ENCODE peak calls at places on chromosomes 3 and 15, in eight cellular contexts. One of them, this sample, is unnamed.

GRCh38 chr3:8729479-8729878 is 4.1 kb upstream of the CAV3 start:
- DNase-seq in stomach: no peak
- DNase-seq in sigmoid colon: no peak
- DNase-seq in breast epithelium: no peak
- DNase-seq in endothelial cell of umbilical vein: no peak
- DNase-seq in esophagus muscularis mucosa: no peak
- DNase-seq in prostate gland: no peak
- DNase-seq in transverse colon: no peak
- DNase-seq in this sample: no peak

GRCh38 chr3:192171213-192171612 is 556.1 kb downstream of the FGF12 start:
- DNase-seq in stomach: no peak
- DNase-seq in sigmoid colon: no peak
- DNase-seq in breast epithelium: no peak
- DNase-seq in endothelial cell of umbilical vein: no peak
- DNase-seq in esophagus muscularis mucosa: no peak
- DNase-seq in prostate gland: no peak
- DNase-seq in transverse colon: no peak
- DNase-seq in this sample: no peak

GRCh38 chr3:10247679-10248183 is 528 bp upstream of the TATDN2 start:
- DNase-seq in stomach: no peak
- DNase-seq in sigmoid colon: no peak
- DNase-seq in breast epithelium: no peak
- DNase-seq in endothelial cell of umbilical vein: no peak
- DNase-seq in esophagus muscularis mucosa: no peak
- DNase-seq in prostate gland: peak; percentile 10
- DNase-seq in transverse colon: no peak
- DNase-seq in this sample: peak; percentile 74

GRCh38 chr3:194844046-194844445 is 158.4 kb downstream of the FAM43A start:
- DNase-seq in stomach: no peak
- DNase-seq in sigmoid colon: no peak
- DNase-seq in breast epithelium: no peak
- DNase-seq in endothelial cell of umbilical vein: no peak
- DNase-seq in esophagus muscularis mucosa: no peak
- DNase-seq in prostate gland: no peak
- DNase-seq in transverse colon: no peak
- DNase-seq in this sample: peak; percentile 23

GRCh38 chr15:38564557-38565286 is at the start of gene RASGRP1:
- DNase-seq in stomach: peak; percentile 73
- DNase-seq in sigmoid colon: peak; percentile 68
- DNase-seq in breast epithelium: peak; percentile 21
- DNase-seq in endothelial cell of umbilical vein: peak; percentile 59
- DNase-seq in esophagus muscularis mucosa: peak; percentile 89
- DNase-seq in prostate gland: peak; percentile 53
- DNase-seq in transverse colon: peak; percentile 81
- DNase-seq in this sample: peak; percentile 96

GRCh38 chr3:17915341-17915740 is 172.9 kb upstream of the TBC1D5 start:
- DNase-seq in stomach: no peak
- DNase-seq in sigmoid colon: no peak
- DNase-seq in breast epithelium: no peak
- DNase-seq in endothelial cell of umbilical vein: no peak
- DNase-seq in esophagus muscularis mucosa: no peak
- DNase-seq in prostate gland: no peak
- DNase-seq in transverse colon: no peak
- DNase-seq in this sample: no peak

GRCh38 chr15:76239786-76240185 is 71.5 kb downstream of the ETFA start:
- DNase-seq in stomach: no peak
- DNase-seq in sigmoid colon: no peak
- DNase-seq in breast epithelium: no peak
- DNase-seq in endothelial cell of umbilical vein: no peak
- DNase-seq in esophagus muscularis mucosa: no peak
- DNase-seq in prostate gland: no peak
- DNase-seq in transverse colon: no peak
- DNase-seq in this sample: no peak

GRCh38 chr3:126552688-126553283 is 5.9 kb downstream of the C3orf22 start:
- DNase-seq in stomach: peak; percentile 15
- DNase-seq in sigmoid colon: peak; percentile 45
- DNase-seq in breast epithelium: peak; percentile 14
- DNase-seq in endothelial cell of umbilical vein: no peak
- DNase-seq in esophagus muscularis mucosa: peak; percentile 90
- DNase-seq in prostate gland: no peak
- DNase-seq in transverse colon: peak; percentile 4
- DNase-seq in this sample: peak; percentile 71

GRCh38 chr15:36177590-36178281 is 401.7 kb upstream of the CDIN1 start:
- DNase-seq in stomach: no peak
- DNase-seq in sigmoid colon: no peak
- DNase-seq in breast epithelium: no peak
- DNase-seq in endothelial cell of umbilical vein: no peak
- DNase-seq in esophagus muscularis mucosa: no peak
- DNase-seq in prostate gland: peak; percentile 11
- DNase-seq in transverse colon: no peak
- DNase-seq in this sample: no peak

GRCh38 chr15:66621491-66622467 is 56.0 kb upstream of the LCTL start:
- DNase-seq in stomach: no peak
- DNase-seq in sigmoid colon: no peak
- DNase-seq in breast epithelium: no peak
- DNase-seq in endothelial cell of umbilical vein: no peak
- DNase-seq in esophagus muscularis mucosa: no peak
- DNase-seq in prostate gland: no peak
- DNase-seq in transverse colon: no peak
- DNase-seq in this sample: no peak

GRCh38 chr15:45903283-45903682 is 268.5 kb downstream of the SQOR start:
- DNase-seq in stomach: no peak
- DNase-seq in sigmoid colon: no peak
- DNase-seq in breast epithelium: no peak
- DNase-seq in endothelial cell of umbilical vein: peak; percentile 28
- DNase-seq in esophagus muscularis mucosa: no peak
- DNase-seq in prostate gland: no peak
- DNase-seq in transverse colon: no peak
- DNase-seq in this sample: no peak

GRCh38 chr3:23671901-23672589 is 133.7 kb upstream of the UBE2E1 start:
- DNase-seq in stomach: peak; percentile 36
- DNase-seq in sigmoid colon: no peak
- DNase-seq in breast epithelium: no peak
- DNase-seq in endothelial cell of umbilical vein: peak; percentile 34
- DNase-seq in esophagus muscularis mucosa: no peak
- DNase-seq in prostate gland: no peak
- DNase-seq in transverse colon: peak; percentile 79
- DNase-seq in this sample: no peak

DNA sequence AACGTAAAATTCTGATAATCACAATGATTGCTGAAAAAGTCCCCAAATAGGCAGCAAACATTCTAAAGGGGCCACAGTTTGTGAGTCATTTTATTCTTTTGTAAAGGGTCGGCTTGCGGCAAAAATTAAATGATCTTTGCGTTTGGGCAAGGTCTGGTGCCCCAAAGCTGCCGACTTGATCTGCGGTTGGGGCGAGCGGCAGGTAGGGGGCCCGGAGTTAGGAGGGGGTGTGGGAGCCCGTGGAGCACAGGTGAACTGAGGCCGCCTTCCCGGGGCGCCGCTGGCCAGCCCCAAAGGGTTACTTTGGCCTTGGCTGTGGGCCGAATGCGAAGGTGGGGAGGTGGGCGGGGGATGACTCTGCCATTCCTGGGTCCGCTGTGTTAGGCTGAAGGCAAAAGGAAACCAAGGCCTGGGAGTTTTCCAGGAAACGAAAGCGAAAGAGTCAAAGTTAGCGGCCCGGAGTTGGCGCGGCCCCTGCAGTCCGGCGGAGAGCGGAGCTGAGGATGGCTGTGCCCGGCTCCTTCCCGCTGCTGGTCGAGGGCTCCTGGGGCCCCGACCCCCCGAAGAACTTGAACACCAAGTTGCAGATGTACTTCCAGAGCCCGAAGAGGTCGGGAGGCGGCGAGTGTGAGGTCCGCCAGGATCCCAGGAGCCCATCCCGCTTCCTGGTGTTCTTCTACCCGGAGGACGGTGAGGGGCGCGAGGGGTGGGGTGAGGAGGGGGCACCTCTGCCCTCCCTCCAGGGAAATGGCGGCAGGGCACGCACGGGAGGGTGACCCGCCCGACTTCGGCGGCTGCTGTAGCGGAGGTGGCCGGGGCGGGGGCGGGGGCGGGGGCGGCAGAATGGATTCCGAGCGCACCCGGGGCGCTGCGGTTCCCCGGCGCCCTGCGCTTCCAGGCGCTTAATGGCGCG is at the start of gene PARP14:
- DNase-seq in stomach: peak; percentile 79
- DNase-seq in sigmoid colon: peak; percentile 85
- DNase-seq in breast epithelium: peak; percentile 63
- DNase-seq in endothelial cell of umbilical vein: peak; percentile 77
- DNase-seq in esophagus muscularis mucosa: no peak
- DNase-seq in prostate gland: peak; percentile 71
- DNase-seq in transverse colon: peak; percentile 82
- DNase-seq in this sample: peak; percentile 93
- TF ChIP-seq POLR2AphosphoS5 in stomach: peak; percentile 71
- TF ChIP-seq POLR2AphosphoS5 in sigmoid colon: peak; percentile 15
- TF ChIP-seq POLR2AphosphoS5 in breast epithelium: peak; percentile 58
- TF ChIP-seq POLR2AphosphoS5 in endothelial cell of umbilical vein: peak; percentile 26
- TF ChIP-seq POLR2AphosphoS5 in esophagus muscularis mucosa: peak; percentile 61
- TF ChIP-seq POLR2AphosphoS5 in prostate gland: peak; percentile 51
- TF ChIP-seq POLR2AphosphoS5 in transverse colon: peak; percentile 63
- TF ChIP-seq POLR2AphosphoS5 in this sample: peak; percentile 94

GRCh38 chr3:184332370-184333090 is 4.9 kb upstream of the FAM131A start:
- DNase-seq in stomach: no peak
- DNase-seq in sigmoid colon: no peak
- DNase-seq in breast epithelium: no peak
- DNase-seq in endothelial cell of umbilical vein: peak; percentile 96
- DNase-seq in esophagus muscularis mucosa: no peak
- DNase-seq in prostate gland: no peak
- DNase-seq in transverse colon: no peak
- DNase-seq in this sample: no peak

GRCh38 chr3:184333700-184334099 is 3.7 kb upstream of the FAM131A start:
- DNase-seq in stomach: no peak
- DNase-seq in sigmoid colon: no peak
- DNase-seq in breast epithelium: no peak
- DNase-seq in endothelial cell of umbilical vein: no peak
- DNase-seq in esophagus muscularis mucosa: no peak
- DNase-seq in prostate gland: no peak
- DNase-seq in transverse colon: no peak
- DNase-seq in this sample: no peak

GRCh38 chr3:184334470-184335158 is 2.8 kb upstream of the FAM131A start:
- DNase-seq in stomach: no peak
- DNase-seq in sigmoid colon: no peak
- DNase-seq in breast epithelium: no peak
- DNase-seq in endothelial cell of umbilical vein: peak; percentile 53
- DNase-seq in esophagus muscularis mucosa: no peak
- DNase-seq in prostate gland: no peak
- DNase-seq in transverse colon: no peak
- DNase-seq in this sample: no peak

GRCh38 chr3:184335291-184335660 is 2.1 kb upstream of the FAM131A start:
- DNase-seq in stomach: no peak
- DNase-seq in sigmoid colon: no peak
- DNase-seq in breast epithelium: no peak
- DNase-seq in endothelial cell of umbilical vein: peak; percentile 4
- DNase-seq in esophagus muscularis mucosa: no peak
- DNase-seq in prostate gland: peak; percentile 19
- DNase-seq in transverse colon: no peak
- DNase-seq in this sample: no peak

GRCh38 chr3:184333190-184333589 is 4.2 kb upstream of the FAM131A start:
- DNase-seq in stomach: no peak
- DNase-seq in sigmoid colon: no peak
- DNase-seq in breast epithelium: no peak
- DNase-seq in endothelial cell of umbilical vein: no peak
- DNase-seq in esophagus muscularis mucosa: no peak
- DNase-seq in prostate gland: no peak
- DNase-seq in transverse colon: no peak
- DNase-seq in this sample: no peak
- TF ChIP-seq POLR2A in stomach: no peak
- TF ChIP-seq POLR2A in sigmoid colon: no peak
- TF ChIP-seq POLR2A in breast epithelium: no peak
- TF ChIP-seq POLR2A in endothelial cell of umbilical vein: no peak
- TF ChIP-seq POLR2A in esophagus muscularis mucosa: no peak
- TF ChIP-seq POLR2A in prostate gland: no peak
- TF ChIP-seq POLR2A in transverse colon: no peak
- TF ChIP-seq POLR2A in this sample: no peak

DNA sequence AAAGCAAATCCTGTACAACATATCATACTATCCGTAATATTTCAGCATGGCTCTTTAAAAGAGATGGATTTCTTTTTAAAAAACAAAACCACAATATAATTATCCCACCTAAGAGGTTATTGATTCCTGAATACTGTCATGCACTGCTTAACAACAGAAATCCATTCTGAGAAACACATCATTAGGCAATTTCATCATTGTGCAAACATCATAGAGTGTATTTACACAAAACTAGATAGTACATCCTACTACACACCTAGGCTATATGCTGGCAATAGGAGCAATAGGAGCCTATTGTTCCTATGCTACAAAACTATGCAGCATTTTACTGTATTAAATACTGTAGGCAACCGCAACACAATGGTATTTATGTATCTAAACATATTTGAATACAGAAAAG is 242.0 kb downstream of the NEK10 start:
- DNase-seq in stomach: no peak
- DNase-seq in sigmoid colon: no peak
- DNase-seq in breast epithelium: no peak
- DNase-seq in endothelial cell of umbilical vein: no peak
- DNase-seq in esophagus muscularis mucosa: no peak
- DNase-seq in prostate gland: no peak
- DNase-seq in transverse colon: no peak
- DNase-seq in this sample: no peak
- TF ChIP-seq POLR2AphosphoS5 in stomach: no peak
- TF ChIP-seq POLR2AphosphoS5 in sigmoid colon: no peak
- TF ChIP-seq POLR2AphosphoS5 in breast epithelium: no peak
- TF ChIP-seq POLR2AphosphoS5 in endothelial cell of umbilical vein: no peak
- TF ChIP-seq POLR2AphosphoS5 in esophagus muscularis mucosa: no peak
- TF ChIP-seq POLR2AphosphoS5 in prostate gland: no peak
- TF ChIP-seq POLR2AphosphoS5 in transverse colon: no peak
- TF ChIP-seq POLR2AphosphoS5 in this sample: no peak

GRCh38 chr3:129121016-129121791 is 400 bp downstream of the RAB43 start:
- DNase-seq in stomach: peak; percentile 27
- DNase-seq in sigmoid colon: no peak
- DNase-seq in breast epithelium: no peak
- DNase-seq in endothelial cell of umbilical vein: peak; percentile 59
- DNase-seq in esophagus muscularis mucosa: no peak
- DNase-seq in prostate gland: no peak
- DNase-seq in transverse colon: peak; percentile 19
- DNase-seq in this sample: no peak
- TF ChIP-seq POLR2A in stomach: no peak
- TF ChIP-seq POLR2A in sigmoid colon: no peak
- TF ChIP-seq POLR2A in breast epithelium: no peak
- TF ChIP-seq POLR2A in endothelial cell of umbilical vein: no peak
- TF ChIP-seq POLR2A in esophagus muscularis mucosa: no peak
- TF ChIP-seq POLR2A in prostate gland: peak; percentile 52
- TF ChIP-seq POLR2A in transverse colon: peak; percentile 23
- TF ChIP-seq POLR2A in this sample: no peak

GRCh38 chr3:42605550-42606173 is 5.2 kb downstream of the NKTR start:
- DNase-seq in stomach: no peak
- DNase-seq in sigmoid colon: no peak
- DNase-seq in breast epithelium: no peak
- DNase-seq in endothelial cell of umbilical vein: peak; percentile 66
- DNase-seq in esophagus muscularis mucosa: no peak
- DNase-seq in prostate gland: no peak
- DNase-seq in transverse colon: no peak
- DNase-seq in this sample: no peak
- TF ChIP-seq POLR2AphosphoS5 in stomach: no peak
- TF ChIP-seq POLR2AphosphoS5 in sigmoid colon: no peak
- TF ChIP-seq POLR2AphosphoS5 in breast epithelium: no peak
- TF ChIP-seq POLR2AphosphoS5 in endothelial cell of umbilical vein: no peak
- TF ChIP-seq POLR2AphosphoS5 in esophagus muscularis mucosa: no peak
- TF ChIP-seq POLR2AphosphoS5 in prostate gland: no peak
- TF ChIP-seq POLR2AphosphoS5 in transverse colon: no peak
- TF ChIP-seq POLR2AphosphoS5 in this sample: no peak

GRCh38 chr3:33440578-33441321 is 545 bp upstream of the UBP1 start:
- DNase-seq in stomach: peak; percentile 87
- DNase-seq in sigmoid colon: peak; percentile 100
- DNase-seq in breast epithelium: peak; percentile 99
- DNase-seq in endothelial cell of umbilical vein: peak; percentile 99
- DNase-seq in esophagus muscularis mucosa: peak; percentile 100
- DNase-seq in prostate gland: peak; percentile 99
- DNase-seq in transverse colon: no peak
- DNase-seq in this sample: peak; percentile 92
- TF ChIP-seq POLR2A in stomach: no peak
- TF ChIP-seq POLR2A in sigmoid colon: peak; percentile 77
- TF ChIP-seq POLR2A in breast epithelium: peak; percentile 67
- TF ChIP-seq POLR2A in endothelial cell of umbilical vein: peak; percentile 95
- TF ChIP-seq POLR2A in esophagus muscularis mucosa: no peak
- TF ChIP-seq POLR2A in prostate gland: peak; percentile 79
- TF ChIP-seq POLR2A in transverse colon: peak; percentile 92
- TF ChIP-seq POLR2A in this sample: peak; percentile 76

This sample was measured in spleen.